ENCODE peak calls at places on chromosomes 16 and 17, in six cellular contexts. One of them, this sample, is unnamed.

GRCh38 chr16:86632206-86632605 is 53.9 kb downstream of the FOXL1 start:
- DNase-seq in fibroblast of the aortic adventitia: no peak
- DNase-seq in SJSA1: no peak
- DNase-seq in PC-9: no peak
- DNase-seq in heart right ventricle: no peak
- DNase-seq in BJ: no peak
- DNase-seq in this sample: no peak

GRCh38 chr17:80663783-80664206 is 119.2 kb downstream of the RPTOR start:
- DNase-seq in BJ: no peak
- DNase-seq in SJSA1: no peak
- DNase-seq in fibroblast of the aortic adventitia: peak
- DNase-seq in heart right ventricle: no peak
- DNase-seq in PC-9: no peak
- DNase-seq in this sample: no peak

GRCh38 chr17:56676807-56677206 is 83.3 kb downstream of the NOG start:
- DNase-seq in fibroblast of the aortic adventitia: no peak
- DNase-seq in BJ: no peak
- DNase-seq in heart right ventricle: no peak
- DNase-seq in SJSA1: peak
- DNase-seq in PC-9: no peak
- DNase-seq in this sample: no peak

GRCh38 chr17:41580244-41580575 is 6.5 kb downstream of the KRT14 start:
- DNase-seq in fibroblast of the aortic adventitia: no peak
- DNase-seq in heart right ventricle: no peak
- DNase-seq in PC-9: no peak
- DNase-seq in BJ: no peak
- DNase-seq in SJSA1: no peak
- DNase-seq in this sample: no peak

GRCh38 chr17:66755101-66755943 is 79.6 kb upstream of the CACNG5 start:
- DNase-seq in SJSA1: no peak
- DNase-seq in BJ: no peak
- DNase-seq in PC-9: no peak
- DNase-seq in heart right ventricle: no peak
- DNase-seq in fibroblast of the aortic adventitia: no peak
- DNase-seq in this sample: no peak

GRCh38 chr17:80468222-80468621 is 8.2 kb downstream of the NPTX1 start:
- DNase-seq in heart right ventricle: no peak
- DNase-seq in SJSA1: no peak
- DNase-seq in BJ: no peak
- DNase-seq in PC-9: no peak
- DNase-seq in fibroblast of the aortic adventitia: no peak
- DNase-seq in this sample: peak

GRCh38 chr17:38449364-38449763 is 21.1 kb downstream of the ARHGAP23 start:
- DNase-seq in PC-9: peak
- DNase-seq in SJSA1: no peak
- DNase-seq in heart right ventricle: no peak
- DNase-seq in fibroblast of the aortic adventitia: no peak
- DNase-seq in BJ: no peak
- DNase-seq in this sample: peak

GRCh38 chr17:55704412-55704811 is 18.3 kb downstream of the TMEM100 start:
- DNase-seq in PC-9: no peak
- DNase-seq in BJ: no peak
- DNase-seq in heart right ventricle: no peak
- DNase-seq in SJSA1: no peak
- DNase-seq in fibroblast of the aortic adventitia: no peak
- DNase-seq in this sample: no peak

GRCh38 chr17:29760279-29760721 is 137.6 kb upstream of the CORO6 start:
- DNase-seq in heart right ventricle: no peak
- DNase-seq in BJ: no peak
- DNase-seq in PC-9: no peak
- DNase-seq in fibroblast of the aortic adventitia: peak
- DNase-seq in SJSA1: peak
- DNase-seq in this sample: peak

GRCh38 chr16:56192971-56193936 is 2.0 kb downstream of the GNAO1 start:
- DNase-seq in BJ: no peak
- DNase-seq in fibroblast of the aortic adventitia: no peak
- DNase-seq in SJSA1: no peak
- DNase-seq in heart right ventricle: no peak
- DNase-seq in PC-9: no peak
- DNase-seq in this sample: no peak

GRCh38 chr16:57775661-57776469 is 26.4 kb downstream of the KIFC3 start:
- DNase-seq in fibroblast of the aortic adventitia: no peak
- DNase-seq in heart right ventricle: no peak
- DNase-seq in PC-9: no peak
- DNase-seq in BJ: no peak
- DNase-seq in SJSA1: no peak
- DNase-seq in this sample: peak